ENCODE peak calls at places on chromosomes 4 and X, in four cellular contexts. V, I, U and E are unnamed samples.

GRCh38 chr4:174714393-174715211 is 114.4 kb downstream of the GLRA3 start:
- DNase-seq in V (peak), I (peak), U (peak), E (peak)

GRCh38 chrX:8832582-8833378 is 31.6 kb upstream of the FAM9A start:
- DNase-seq in V (no peak), I (no peak), U (no peak), E (no peak)

GRCh38 chrX:107025538-107025937 is 25.5 kb upstream of the MORC4 start:
- DNase-seq in V (peak), I (no peak), U (peak), E (peak)

GRCh38 chr4:22237155-22237751 is 278.6 kb downstream of the ADGRA3 start:
- DNase-seq in V (peak), I (peak), U (peak), E (peak)

GRCh38 chr4:57109530-57109846 is 697 bp downstream of the IGFBP7 start:
- DNase-seq in V (no peak), I (no peak), U (no peak), E (no peak)

GRCh38 chrX:148874621-148875020 is 374.2 kb downstream of the AFF2 start:
- DNase-seq in V (no peak), I (no peak), U (no peak), E (no peak)

GRCh38 chr4:153773236-153773690 is 13.4 kb upstream of the RNF175 start:
- DNase-seq in V (no peak), I (no peak), U (no peak), E (peak)

GRCh38 chr4:78661086-78661690 is 109.6 kb downstream of the ANXA3 start:
- DNase-seq in V (no peak), I (no peak), U (no peak), E (no peak)

GRCh38 chr4:186642998-186643397 is 80.7 kb downstream of the FAT1 start:
- DNase-seq in V (no peak), I (no peak), U (no peak), E (no peak)

GRCh38 chr4:158912390-158913175 is 143.8 kb downstream of the FNIP2 start:
- DNase-seq in V (no peak), I (no peak), U (no peak), E (no peak)

GRCh38 chr4:147960971-147961370 is 229.1 kb downstream of the ARHGAP10 start:
- DNase-seq in V (no peak), I (no peak), U (no peak), E (no peak)

GRCh38 chrX:104566921-104567501 is 1.0 kb downstream of the IL1RAPL2 start:
- DNase-seq in V (peak), I (no peak), U (no peak), E (peak)

GRCh38 chr4:79597266-79597665 is 189.2 kb upstream of the GK2 start:
- DNase-seq in V (no peak), I (no peak), U (no peak), E (no peak)

GRCh38 chrX:13022926-13023325 is 21.5 kb downstream of the FAM9C start:
- DNase-seq in V (no peak), I (no peak), U (no peak), E (no peak)

GRCh38 chrX:134171661-134172587 is 65.1 kb upstream of the CCDC160 start:
- DNase-seq in V (peak), I (peak), U (no peak), E (peak)

GRCh38 chr4:40515037-40515397 is 114.6 kb downstream of the RBM47 start:
- DNase-seq in V (no peak), I (no peak), U (no peak), E (no peak)
- H3K4me3 ChIP-seq in V (no peak), I (no peak), U (peak), E (no peak)

DNA sequence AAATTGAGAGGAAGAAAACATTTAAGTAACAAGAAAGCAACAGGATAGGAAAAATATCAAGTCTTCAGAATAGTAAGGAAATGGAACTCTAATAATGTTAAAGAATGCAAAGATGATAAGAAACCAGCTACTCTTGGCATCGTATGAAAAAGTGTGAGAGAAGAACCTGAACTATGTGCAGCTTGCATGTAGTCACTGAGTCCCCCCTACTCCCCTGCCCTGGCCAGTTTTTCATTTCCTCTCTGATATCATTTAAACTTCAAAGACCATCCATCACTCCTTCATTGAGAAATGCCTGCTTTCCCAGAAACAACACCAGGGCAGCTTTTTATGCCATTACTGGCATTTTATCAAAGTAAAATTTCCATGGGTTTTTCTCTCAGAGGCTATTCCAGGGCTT is 28.1 kb downstream of the INPP4B start:
- DNase-seq in V (no peak), I (no peak), U (no peak), E (no peak)
- H3K4me3 ChIP-seq in V (no peak), I (no peak), U (no peak), E (no peak)

GRCh38 chr4:140239311-140239710 is 85.3 kb upstream of the MAML3 start:
- DNase-seq in V (no peak), I (no peak), U (no peak), E (no peak)

GRCh38 chr4:140238353-140239041 is 84.5 kb upstream of the MAML3 start:
- DNase-seq in V (peak), I (peak), U (no peak), E (peak)

GRCh38 chr4:140240237-140240636 is 86.3 kb upstream of the MAML3 start:
- DNase-seq in V (no peak), I (no peak), U (no peak), E (no peak)

GRCh38 chr4:140236649-140237160 is 82.7 kb upstream of the MAML3 start:
- DNase-seq in V (no peak), I (no peak), U (no peak), E (no peak)

DNA sequence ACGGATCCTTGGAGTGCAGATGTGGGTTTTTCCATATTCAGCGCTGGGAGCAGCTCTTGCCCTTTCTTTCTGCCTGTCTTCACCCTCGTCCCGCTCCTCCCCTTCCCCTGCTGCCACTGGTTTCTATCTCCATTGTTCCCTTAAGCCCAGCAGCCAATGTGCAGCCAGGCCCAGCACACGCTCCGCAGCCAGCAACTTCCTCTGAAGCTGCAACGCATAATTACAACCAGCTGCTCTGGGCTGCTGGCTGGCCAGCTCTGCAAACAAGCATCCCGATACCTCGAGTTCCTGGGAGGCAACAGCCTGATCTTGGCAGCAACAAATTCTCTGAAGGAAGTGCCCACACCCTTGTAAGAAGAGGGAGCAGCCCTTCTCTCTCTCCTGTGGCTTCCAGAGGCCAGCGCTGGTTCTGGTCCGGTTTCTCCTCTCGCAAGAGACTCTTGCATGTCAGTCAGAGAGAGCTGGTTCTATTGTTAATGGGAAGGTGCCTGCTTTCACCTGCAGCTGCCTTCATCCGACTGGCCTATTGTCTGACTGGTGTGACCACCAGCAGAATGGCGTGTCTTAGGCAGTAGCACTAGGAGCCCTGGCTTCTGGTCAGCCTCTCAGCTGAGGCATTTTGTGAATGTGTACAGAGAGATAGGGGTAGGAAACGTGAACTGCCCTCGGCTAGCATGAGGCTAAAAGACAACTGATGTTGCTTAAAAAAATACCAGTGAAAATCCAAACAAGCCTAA is 83.8 kb upstream of the MAML3 start:
- DNase-seq in V (peak), I (peak), U (no peak), E (peak)
- H3K4me3 ChIP-seq in V (no peak), I (no peak), U (no peak), E (no peak)

DNA sequence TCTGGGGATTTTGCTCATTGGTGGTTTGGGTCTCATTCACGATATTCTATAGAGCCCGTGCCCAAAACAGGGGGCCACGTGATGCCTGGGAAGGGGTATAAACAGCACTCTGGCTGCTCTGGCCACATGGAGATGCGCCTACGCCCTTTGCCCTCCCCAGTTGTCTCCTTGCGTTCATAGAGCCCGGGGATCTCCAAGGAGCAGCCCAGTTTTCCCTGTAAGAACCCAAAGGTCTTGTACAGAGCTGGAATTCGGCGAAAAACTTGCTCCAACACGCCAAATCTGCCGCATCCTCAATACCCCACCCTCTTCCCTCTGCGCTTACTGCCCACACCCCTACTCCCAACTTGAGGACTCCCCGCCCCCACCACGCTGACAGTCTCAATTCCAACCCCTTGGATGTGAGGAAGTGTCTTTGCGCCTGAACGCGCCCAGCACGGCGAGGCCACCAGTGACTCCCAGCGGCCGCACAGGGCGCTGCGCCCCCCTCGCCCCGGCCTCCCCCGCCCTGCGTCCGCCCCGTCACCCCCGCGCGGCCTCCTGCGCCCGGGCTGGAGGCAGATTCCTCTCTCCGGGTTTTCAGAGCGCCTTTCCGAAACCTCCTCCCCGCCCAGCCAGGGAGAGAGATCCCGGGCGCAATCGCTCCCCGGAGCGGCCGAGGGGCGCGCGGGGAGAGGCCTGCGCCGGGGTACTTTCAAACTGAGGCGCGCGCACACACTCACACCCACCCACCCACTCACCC is at the start of gene NHS:
- DNase-seq in V (peak), I (peak), U (peak), E (peak)
- H3K4me3 ChIP-seq in V (peak), I (peak), U (peak), E (peak)

DNA sequence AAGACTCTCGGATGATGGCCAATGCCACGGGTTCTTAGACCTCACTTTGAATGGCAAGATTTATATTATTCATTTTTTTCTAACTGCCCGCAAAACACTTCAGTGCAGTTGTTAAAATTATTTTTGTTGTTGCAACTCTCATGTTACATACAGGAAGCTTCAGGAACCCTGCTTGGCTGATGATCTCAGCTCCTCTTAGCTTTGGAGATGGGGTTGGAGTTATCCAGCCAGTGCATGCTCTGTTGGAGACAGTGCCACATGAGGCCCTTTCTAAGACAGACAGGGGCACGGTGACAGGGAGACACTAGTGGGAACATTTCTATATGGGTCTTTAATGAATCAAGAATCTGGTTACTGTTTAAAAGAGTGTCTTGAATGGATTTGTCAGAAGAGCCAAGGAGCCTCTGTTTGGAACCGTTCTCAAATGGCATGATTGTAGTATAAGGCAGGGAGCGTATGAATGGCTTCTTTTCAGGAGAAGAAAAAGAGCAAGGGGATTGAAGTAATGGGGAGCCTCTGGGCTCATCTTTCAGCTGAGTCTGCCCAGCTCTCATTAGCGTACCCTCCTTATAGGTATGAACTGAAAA is 61.9 kb upstream of the ENPP6 start:
- DNase-seq in V (no peak), I (no peak), U (no peak), E (no peak)
- H3K4me3 ChIP-seq in V (no peak), I (no peak), U (no peak), E (no peak)

DNA sequence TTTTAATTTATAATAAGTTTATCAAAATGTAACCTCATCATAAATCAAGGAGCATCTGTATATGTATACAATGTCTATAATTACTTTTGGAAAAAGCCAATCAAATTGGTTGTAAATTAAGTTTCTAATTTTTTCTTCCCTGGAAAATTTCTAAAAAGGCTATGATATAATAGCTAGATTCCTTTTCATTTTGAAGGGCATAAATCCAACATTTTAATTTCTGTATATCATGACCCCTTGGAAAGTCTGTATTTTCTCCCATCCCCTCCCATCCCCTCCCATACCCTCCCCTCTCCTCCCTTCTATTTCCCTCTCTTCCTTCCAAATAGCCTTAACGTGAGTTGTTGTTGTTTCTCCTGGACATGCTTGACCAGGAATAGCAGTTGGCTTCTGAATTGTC is 247.1 kb upstream of the FSTL5 start:
- DNase-seq in V (no peak), I (no peak), U (no peak), E (no peak)
- H3K4me3 ChIP-seq in V (no peak), I (no peak), U (no peak), E (no peak)

GRCh38 chr4:183873389-183874185 is 31.5 kb upstream of the STOX2 start:
- DNase-seq in V (no peak), I (no peak), U (no peak), E (no peak)

GRCh38 chr4:183875251-183875825 is 29.8 kb upstream of the STOX2 start:
- DNase-seq in V (no peak), I (no peak), U (no peak), E (no peak)

GRCh38 chr4:183878571-183878970 is 26.5 kb upstream of the STOX2 start:
- DNase-seq in V (no peak), I (no peak), U (no peak), E (no peak)

GRCh38 chr4:183872531-183872930 is 32.6 kb upstream of the STOX2 start:
- DNase-seq in V (no peak), I (no peak), U (no peak), E (no peak)

DNA sequence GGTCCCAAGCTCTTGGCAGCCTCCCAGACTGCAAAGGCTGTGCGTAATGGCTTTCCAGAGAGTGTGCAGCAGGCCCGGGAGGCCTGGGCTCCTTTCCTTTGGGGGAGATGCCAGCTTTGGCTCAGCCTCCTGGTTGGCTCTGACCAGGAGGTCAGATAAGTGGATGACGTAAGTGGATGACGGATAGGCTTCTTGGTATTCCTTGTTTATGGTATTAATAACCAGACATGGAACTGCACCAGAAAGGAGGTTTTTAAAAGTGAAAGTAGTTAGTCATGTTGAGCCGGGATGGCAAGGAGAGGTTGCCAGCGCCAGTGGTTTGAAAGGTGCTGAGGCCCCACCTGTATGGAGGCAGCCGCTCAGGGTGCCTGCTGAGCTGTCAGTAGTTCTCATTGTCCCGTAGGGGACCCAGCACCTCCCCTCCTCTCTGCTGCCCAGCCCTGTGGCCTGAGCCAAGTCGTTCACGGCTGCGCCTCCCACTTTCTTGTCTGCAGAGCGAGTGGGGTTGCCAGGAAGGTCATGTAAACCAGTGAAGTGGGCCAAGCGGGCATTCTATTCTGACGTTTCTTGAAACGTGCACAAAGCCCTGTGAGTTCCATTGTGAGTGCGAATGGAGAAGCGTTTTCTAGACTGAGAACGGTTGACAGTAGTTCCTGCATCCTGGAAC is 28.7 kb upstream of the STOX2 start:
- DNase-seq in V (no peak), I (peak), U (peak), E (no peak)
- H3K4me3 ChIP-seq in V (no peak), I (peak), U (peak), E (no peak)

DNA sequence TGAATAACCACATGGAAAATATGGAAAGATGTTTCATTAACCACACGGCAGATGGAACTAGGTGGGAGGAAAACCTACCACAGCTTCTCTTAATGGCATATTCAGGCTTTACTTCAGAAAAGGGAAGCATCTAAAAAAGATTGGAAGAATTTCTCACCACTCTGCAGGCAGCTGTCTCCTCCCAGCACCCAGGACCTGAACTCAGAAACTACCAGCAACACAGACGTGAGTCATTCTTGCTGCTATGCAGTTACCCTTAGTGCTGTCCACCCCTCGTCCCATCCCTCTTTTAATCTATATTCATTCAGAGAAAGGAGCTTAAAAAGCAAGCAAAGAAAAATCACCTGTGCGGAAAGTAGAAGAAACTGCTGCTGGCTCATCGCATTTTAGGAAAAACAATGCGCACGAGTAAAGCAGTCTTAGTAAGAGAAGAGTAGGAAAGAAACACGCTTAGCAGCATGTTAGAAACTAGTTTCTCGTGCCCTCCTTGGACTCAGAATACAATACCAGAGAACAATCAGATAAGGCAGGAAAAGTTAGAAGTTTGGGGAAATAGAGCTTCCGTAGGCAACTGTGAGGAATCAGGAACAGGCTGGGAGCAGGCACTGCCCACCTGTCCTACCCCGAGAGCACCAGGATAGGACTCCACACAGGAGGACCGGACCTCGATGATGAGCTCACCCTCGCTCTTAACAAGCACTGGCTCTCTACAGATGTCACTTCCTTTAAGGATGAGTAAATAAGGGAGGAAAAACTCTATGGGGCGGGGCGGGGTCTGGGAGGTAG is 48.1 kb upstream of the ENPP6 start:
- DNase-seq in V (no peak), I (no peak), U (peak), E (no peak)
- H3K4me3 ChIP-seq in V (no peak), I (no peak), U (peak), E (no peak)